ENCODE peak calls at places on chromosome 16, in six cellular contexts. V is adrenal gland; U is naive thymus-derived CD4-positive, alpha-beta T cell; R is tibial nerve; M is gastrocnemius medialis; X is psoas muscle. B is an unnamed sample.

GRCh38 chr16:80718480-80719220 is 85.7 kb downstream of the CDYL2 start:
- DNase-seq in V (peak; percentile 51), U (no peak), R (no peak), M (no peak), X (no peak), B (no peak)

GRCh38 chr16:70478912-70479341 is 24.5 kb downstream of the FCSK start:
- DNase-seq in V (no peak), U (no peak), R (no peak), M (no peak), X (no peak), B (no peak)

GRCh38 chr16:84067640-84068039 is 25.0 kb upstream of the SLC38A8 start:
- DNase-seq in V (no peak), U (no peak), R (no peak), M (no peak), X (no peak), B (no peak)

GRCh38 chr16:2819179-2819938 is 2.3 kb downstream of the PRSS21 start:
- DNase-seq in V (peak; percentile 3), U (no peak), R (no peak), M (no peak), X (no peak), B (no peak)

GRCh38 chr16:76970087-76970744 is 220.8 kb upstream of the MON1B start:
- DNase-seq in V (peak; percentile 50), U (no peak), R (no peak), M (no peak), X (no peak), B (no peak)

GRCh38 chr16:53545433-53545832 is 42.4 kb upstream of the AKTIP start:
- DNase-seq in V (no peak), U (peak; percentile 82), R (no peak), M (no peak), X (no peak), B (no peak)

GRCh38 chr16:4263504-4264436 is 9.1 kb downstream of the TFAP4 start:
- DNase-seq in V (peak; percentile 83), U (no peak), R (peak; percentile 85), M (peak; percentile 56), X (peak; percentile 88), B (no peak)

GRCh38 chr16:78235168-78235800 is 135.8 kb downstream of the WWOX start:
- DNase-seq in V (peak; percentile 68), U (peak; percentile 49), R (peak; percentile 61), M (peak; percentile 40), X (peak; percentile 60), B (peak; percentile 13)

GRCh38 chr16:8848939-8849391 is 19.8 kb downstream of the CARHSP1 start:
- DNase-seq in V (peak; percentile 76), U (no peak), R (no peak), M (no peak), X (no peak), B (no peak)

GRCh38 chr16:12182202-12182601 is 205.7 kb downstream of the SNX29 start:
- DNase-seq in V (no peak), U (no peak), R (no peak), M (no peak), X (no peak), B (no peak)

GRCh38 chr16:50664270-50664669 is 16.8 kb downstream of the SNX20 start:
- DNase-seq in V (no peak), U (no peak), R (no peak), M (no peak), X (no peak), B (no peak)

GRCh38 chr16:70416748-70417616 is 21.9 kb downstream of the ST3GAL2 start:
- DNase-seq in V (no peak), U (no peak), R (no peak), M (no peak), X (no peak), B (no peak)

GRCh38 chr16:20938426-20938825 is 37.9 kb downstream of the LYRM1 start:
- DNase-seq in V (peak; percentile 19), U (no peak), R (no peak), M (no peak), X (no peak), B (no peak)

GRCh38 chr16:30053376-30054015 is 12.1 kb upstream of the ALDOA start:
- DNase-seq in V (no peak), U (no peak), R (no peak), M (no peak), X (no peak), B (no peak)

GRCh38 chr16:65624696-65625095 is 502.8 kb upstream of the CDH11 start:
- DNase-seq in V (no peak), U (no peak), R (no peak), M (no peak), X (no peak), B (no peak)

GRCh38 chr16:21184834-21185233 is 26.4 kb downstream of the LDAF1 start:
- DNase-seq in V (no peak), U (no peak), R (no peak), M (no peak), X (no peak), B (no peak)

GRCh38 chr16:50282010-50282538 is 15.7 kb downstream of the ADCY7 start:
- DNase-seq in V (peak; percentile 67), U (peak; percentile 27), R (peak; percentile 53), M (peak; percentile 64), X (peak; percentile 85), B (no peak)

GRCh38 chr16:56013962-56014552 is 138.9 kb upstream of the CES5A start:
- DNase-seq in V (peak; percentile 34), U (no peak), R (no peak), M (no peak), X (peak; percentile 54), B (no peak)

GRCh38 chr16:25716186-25716585 is 24.4 kb downstream of the HS3ST4 start:
- DNase-seq in V (no peak), U (no peak), R (no peak), M (no peak), X (no peak), B (no peak)

GRCh38 chr16:17348042-17348783 is 122.5 kb downstream of the XYLT1 start:
- DNase-seq in V (no peak), U (no peak), R (no peak), M (no peak), X (no peak), B (no peak)
- H3K4me1 ChIP-seq in V (peaks cover 14% of the 10 kb centered on the region), U (peaks cover 55% of the 10 kb centered on the region), R (peaks cover 55% of the 10 kb centered on the region), M (peaks cover 16% of the 10 kb centered on the region), X (peaks cover 10% of the 10 kb centered on the region), B (peaks cover 36% of the 10 kb centered on the region)

DNA sequence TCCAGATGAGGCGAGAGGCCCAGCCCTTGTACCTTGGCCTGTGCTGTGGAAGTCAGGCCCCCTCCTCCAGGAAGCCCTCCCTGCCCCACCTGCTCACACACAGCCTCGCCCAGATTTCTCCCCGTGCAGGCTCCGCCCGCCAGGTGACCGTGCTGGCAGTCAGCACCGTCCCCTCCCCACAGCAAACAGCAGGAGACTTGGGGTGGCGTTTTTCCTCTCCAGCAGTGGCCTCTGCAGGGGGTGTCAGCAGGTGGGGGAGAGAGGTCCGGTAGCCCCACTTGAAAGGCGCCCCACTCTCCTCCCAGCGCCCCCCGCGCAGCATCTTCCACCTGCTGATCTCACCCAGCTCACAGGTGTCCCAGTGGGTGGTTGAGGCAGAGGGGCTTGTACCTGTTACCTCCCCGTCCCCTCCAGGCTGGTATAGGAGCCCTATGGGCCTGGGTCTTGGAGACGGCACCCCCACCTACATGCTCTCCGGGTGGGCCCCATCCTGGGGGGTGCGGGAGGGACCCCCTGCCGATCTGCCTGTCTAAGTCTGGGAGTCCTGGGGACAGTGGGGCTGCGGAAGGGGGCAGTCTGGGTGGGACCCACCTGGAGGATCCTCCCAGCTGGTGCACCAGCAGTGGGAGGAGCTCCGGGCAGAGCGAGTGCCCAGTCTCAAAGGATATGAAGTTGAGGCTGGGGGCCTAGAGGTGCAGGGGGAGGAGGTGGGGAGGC is 4.2 kb upstream of the C1QTNF8 start:
- DNase-seq in V (no peak), U (no peak), R (no peak), M (peak; percentile 14), X (no peak), B (no peak)
- H3K27me3 ChIP-seq in V (peaks cover 9% of the 10 kb centered on the region), U (no peaks in the 10 kb centered on the region), R (peaks cover 94% of the 10 kb centered on the region), M (peaks cover 8% of the 10 kb centered on the region), X (no peaks in the 10 kb centered on the region), B (no peaks in the 10 kb centered on the region)

GRCh38 chr16:11101695-11102522 is 154.1 kb downstream of the SOCS1 start:
- DNase-seq in V (peak; percentile 37), U (no peak), R (no peak), M (no peak), X (no peak), B (no peak)
- H3K4me1 ChIP-seq in V (peaks cover 49% of the 10 kb centered on the region), U (peaks cover 16% of the 10 kb centered on the region), R (peaks cover 50% of the 10 kb centered on the region), M (peaks cover 22% of the 10 kb centered on the region), X (peaks cover 27% of the 10 kb centered on the region), B (peaks cover 20% of the 10 kb centered on the region)

GRCh38 chr16:977096-977701 is 4.4 kb upstream of the SOX8 start:
- DNase-seq in V (peak; percentile 92), U (no peak), R (no peak), M (peak; percentile 60), X (no peak), B (no peak)

GRCh38 chr16:979106-979505 is 2.5 kb upstream of the SOX8 start:
- DNase-seq in V (no peak), U (no peak), R (no peak), M (no peak), X (no peak), B (no peak)

GRCh38 chr16:978403-978802 is 3.2 kb upstream of the SOX8 start:
- DNase-seq in V (no peak), U (no peak), R (no peak), M (no peak), X (no peak), B (no peak)

GRCh38 chr16:976389-976931 is 5.1 kb upstream of the SOX8 start:
- DNase-seq in V (no peak), U (peak; percentile 66), R (no peak), M (peak; percentile 34), X (no peak), B (no peak)

DNA sequence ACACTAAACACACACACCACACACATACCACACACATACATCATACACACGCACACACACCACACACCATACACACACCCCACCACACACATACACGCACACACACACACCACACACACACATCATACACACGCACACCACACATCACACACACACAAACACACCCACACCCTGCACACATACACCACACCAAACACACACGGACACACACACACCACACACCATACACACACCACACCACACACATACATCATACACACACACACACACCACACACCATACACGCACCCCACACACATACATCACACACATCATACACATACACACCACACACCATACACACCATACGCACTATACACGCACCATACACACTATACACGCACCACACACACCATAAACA is 3.7 kb upstream of the SOX8 start:
- DNase-seq in V (no peak), U (no peak), R (no peak), M (no peak), X (no peak), B (no peak)
- H3K27me3 ChIP-seq in V (peaks cover 25% of the 10 kb centered on the region), U (no peaks in the 10 kb centered on the region), R (peaks cover 28% of the 10 kb centered on the region), M (peaks cover 55% of the 10 kb centered on the region), X (no peaks in the 10 kb centered on the region), B (no peaks in the 10 kb centered on the region)

DNA sequence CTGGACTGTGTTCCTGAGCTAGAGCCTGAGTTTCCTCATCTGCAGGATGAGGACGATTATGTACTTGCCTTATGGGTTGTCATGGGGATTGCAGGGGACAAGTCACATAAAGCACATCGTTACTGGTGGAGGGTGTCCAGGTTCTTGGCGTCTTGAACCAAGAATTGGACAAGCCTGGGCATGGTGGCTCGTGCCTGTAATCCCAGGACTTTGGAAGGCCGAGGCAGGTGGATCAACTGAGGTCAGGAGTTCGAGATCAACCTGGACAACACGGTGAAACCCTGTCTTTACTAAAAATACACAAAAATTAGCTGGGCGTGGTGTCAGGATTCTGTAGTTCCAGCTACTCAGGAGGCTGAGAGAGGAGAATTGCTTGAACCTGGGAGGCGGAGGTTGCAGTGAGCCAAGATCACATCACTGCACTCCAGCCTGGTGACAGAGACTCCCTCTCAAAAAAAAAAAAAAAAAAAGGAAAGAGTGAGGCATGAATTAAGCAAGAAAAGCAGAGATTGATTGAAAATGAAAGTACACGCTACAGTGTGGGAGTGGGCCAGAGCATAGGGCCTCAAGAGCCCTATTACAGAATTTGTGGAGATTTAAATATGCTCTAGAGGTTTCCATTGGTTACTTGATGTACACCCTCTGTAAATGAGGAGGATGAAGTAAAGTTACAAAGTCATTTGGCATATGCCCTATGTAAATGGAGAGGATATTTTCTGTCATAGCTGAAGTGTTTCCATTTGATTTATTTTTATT is 30.7 kb downstream of the ADGRG5 start:
- DNase-seq in V (no peak), U (no peak), R (no peak), M (no peak), X (no peak), B (no peak)
- H3K4me1 ChIP-seq in V (no peaks in the 10 kb centered on the region), U (no peaks in the 10 kb centered on the region), R (peaks cover 5% of the 10 kb centered on the region), M (no peaks in the 10 kb centered on the region), X (no peaks in the 10 kb centered on the region), B (peaks cover 3% of the 10 kb centered on the region)

B was measured in thoracic aorta.